ENCODE peak calls at places on chromosomes 3 and 15, in eight cellular contexts. One of them, this sample, is unnamed.

GRCh38 chr15:90979582-90979981 is 14.8 kb downstream of the PRC1 start:
- DNase-seq in lung: no peak
- DNase-seq in breast epithelium: no peak
- DNase-seq in GM23248: peak; percentile 22
- DNase-seq in AG10803: no peak
- DNase-seq in IMR-90: peak; percentile 12
- DNase-seq in HAP-1: no peak
- DNase-seq in mammary epithelial cell: no peak
- DNase-seq in this sample: no peak

GRCh38 chr3:4720316-4721075 is 227.3 kb downstream of the ITPR1 start:
- DNase-seq in lung: peak; percentile 62
- DNase-seq in breast epithelium: peak; percentile 71
- DNase-seq in GM23248: peak; percentile 84
- DNase-seq in AG10803: peak; percentile 91
- DNase-seq in IMR-90: peak; percentile 71
- DNase-seq in HAP-1: peak; percentile 42
- DNase-seq in mammary epithelial cell: peak; percentile 70
- DNase-seq in this sample: no peak

GRCh38 chr3:153247331-153248311 is 85.6 kb downstream of the RAP2B start:
- DNase-seq in lung: no peak
- DNase-seq in breast epithelium: no peak
- DNase-seq in GM23248: peak; percentile 32
- DNase-seq in AG10803: no peak
- DNase-seq in IMR-90: no peak
- DNase-seq in HAP-1: no peak
- DNase-seq in mammary epithelial cell: no peak
- DNase-seq in this sample: no peak

GRCh38 chr3:153209596-153209995 is 47.6 kb downstream of the RAP2B start:
- DNase-seq in lung: peak; percentile 40
- DNase-seq in breast epithelium: no peak
- DNase-seq in GM23248: peak; percentile 88
- DNase-seq in AG10803: peak; percentile 71
- DNase-seq in IMR-90: peak; percentile 78
- DNase-seq in HAP-1: peak; percentile 25
- DNase-seq in mammary epithelial cell: peak; percentile 75
- DNase-seq in this sample: no peak

GRCh38 chr3:5190147-5190791 is 2.8 kb downstream of the EDEM1 start:
- DNase-seq in lung: no peak
- DNase-seq in breast epithelium: no peak
- DNase-seq in GM23248: no peak
- DNase-seq in AG10803: no peak
- DNase-seq in IMR-90: no peak
- DNase-seq in HAP-1: no peak
- DNase-seq in mammary epithelial cell: no peak
- DNase-seq in this sample: no peak

GRCh38 chr15:48336940-48337339 is 5.7 kb downstream of the DUT start:
- DNase-seq in lung: no peak
- DNase-seq in breast epithelium: no peak
- DNase-seq in GM23248: peak; percentile 30
- DNase-seq in AG10803: peak; percentile 12
- DNase-seq in IMR-90: peak; percentile 11
- DNase-seq in HAP-1: peak; percentile 11
- DNase-seq in mammary epithelial cell: no peak
- DNase-seq in this sample: no peak

GRCh38 chr15:31081568-31082250 is 19.8 kb downstream of the TRPM1 start:
- DNase-seq in lung: no peak
- DNase-seq in breast epithelium: no peak
- DNase-seq in GM23248: peak; percentile 32
- DNase-seq in AG10803: no peak
- DNase-seq in IMR-90: no peak
- DNase-seq in HAP-1: no peak
- DNase-seq in mammary epithelial cell: no peak
- DNase-seq in this sample: no peak

GRCh38 chr3:14915636-14916222 is 31.7 kb upstream of the NR2C2 start:
- DNase-seq in lung: no peak
- DNase-seq in breast epithelium: no peak
- DNase-seq in GM23248: peak; percentile 11
- DNase-seq in AG10803: no peak
- DNase-seq in IMR-90: no peak
- DNase-seq in HAP-1: no peak
- DNase-seq in mammary epithelial cell: no peak
- DNase-seq in this sample: no peak

GRCh38 chr3:170806676-170807075 is 63.3 kb downstream of the RPL22L1 start:
- DNase-seq in lung: no peak
- DNase-seq in breast epithelium: no peak
- DNase-seq in GM23248: no peak
- DNase-seq in AG10803: no peak
- DNase-seq in IMR-90: no peak
- DNase-seq in HAP-1: peak; percentile 52
- DNase-seq in mammary epithelial cell: peak; percentile 54
- DNase-seq in this sample: no peak

GRCh38 chr3:120093923-120094775 is at the start of gene GSK3B:
- DNase-seq in lung: peak; percentile 77
- DNase-seq in breast epithelium: peak; percentile 74
- DNase-seq in GM23248: peak; percentile 88
- DNase-seq in AG10803: no peak
- DNase-seq in IMR-90: no peak
- DNase-seq in HAP-1: peak; percentile 83
- DNase-seq in mammary epithelial cell: peak; percentile 86
- DNase-seq in this sample: no peak

GRCh38 chr3:12582730-12583129 is 25.8 kb downstream of the MKRN2 start:
- DNase-seq in lung: no peak
- DNase-seq in breast epithelium: no peak
- DNase-seq in GM23248: no peak
- DNase-seq in AG10803: no peak
- DNase-seq in IMR-90: no peak
- DNase-seq in HAP-1: no peak
- DNase-seq in mammary epithelial cell: no peak
- DNase-seq in this sample: no peak

GRCh38 chr15:58357529-58358476 is 74.0 kb upstream of the LIPC start:
- DNase-seq in lung: no peak
- DNase-seq in breast epithelium: no peak
- DNase-seq in GM23248: peak; percentile 29
- DNase-seq in AG10803: no peak
- DNase-seq in IMR-90: peak; percentile 76
- DNase-seq in HAP-1: no peak
- DNase-seq in mammary epithelial cell: no peak
- DNase-seq in this sample: no peak

GRCh38 chr3:4413467-4413866 is 53.6 kb downstream of the SUMF1 start:
- DNase-seq in lung: no peak
- DNase-seq in breast epithelium: no peak
- DNase-seq in GM23248: peak; percentile 50
- DNase-seq in AG10803: peak; percentile 8
- DNase-seq in IMR-90: no peak
- DNase-seq in HAP-1: no peak
- DNase-seq in mammary epithelial cell: peak; percentile 70
- DNase-seq in this sample: no peak

GRCh38 chr3:127780536-127781400 is 41.5 kb downstream of the MGLL start:
- DNase-seq in lung: no peak
- DNase-seq in breast epithelium: no peak
- DNase-seq in GM23248: peak; percentile 39
- DNase-seq in AG10803: peak; percentile 50
- DNase-seq in IMR-90: no peak
- DNase-seq in HAP-1: no peak
- DNase-seq in mammary epithelial cell: no peak
- DNase-seq in this sample: no peak

GRCh38 chr15:88749699-88750098 is 53.5 kb upstream of the ACAN start:
- DNase-seq in lung: no peak
- DNase-seq in breast epithelium: no peak
- DNase-seq in GM23248: no peak
- DNase-seq in AG10803: no peak
- DNase-seq in IMR-90: no peak
- DNase-seq in HAP-1: no peak
- DNase-seq in mammary epithelial cell: no peak
- DNase-seq in this sample: no peak

GRCh38 chr15:39140060-39140604 is 440.7 kb upstream of the THBS1 start:
- DNase-seq in lung: no peak
- DNase-seq in breast epithelium: no peak
- DNase-seq in GM23248: peak; percentile 84
- DNase-seq in AG10803: peak; percentile 95
- DNase-seq in IMR-90: peak; percentile 98
- DNase-seq in HAP-1: no peak
- DNase-seq in mammary epithelial cell: peak; percentile 71
- DNase-seq in this sample: peak; percentile 95

GRCh38 chr3:4495294-4496110 is 2.4 kb downstream of the ITPR1 start:
- DNase-seq in lung: no peak
- DNase-seq in breast epithelium: no peak
- DNase-seq in GM23248: no peak
- DNase-seq in AG10803: no peak
- DNase-seq in IMR-90: no peak
- DNase-seq in HAP-1: no peak
- DNase-seq in mammary epithelial cell: no peak
- DNase-seq in this sample: no peak

GRCh38 chr15:42465520-42466259 is 25.3 kb downstream of the ZNF106 start:
- DNase-seq in lung: no peak
- DNase-seq in breast epithelium: no peak
- DNase-seq in GM23248: no peak
- DNase-seq in AG10803: no peak
- DNase-seq in IMR-90: no peak
- DNase-seq in HAP-1: no peak
- DNase-seq in mammary epithelial cell: no peak
- DNase-seq in this sample: no peak

GRCh38 chr15:69164807-69165636 is 4.6 kb downstream of the GLCE start:
- DNase-seq in lung: no peak
- DNase-seq in breast epithelium: no peak
- DNase-seq in GM23248: peak; percentile 44
- DNase-seq in AG10803: no peak
- DNase-seq in IMR-90: peak; percentile 88
- DNase-seq in HAP-1: no peak
- DNase-seq in mammary epithelial cell: no peak
- DNase-seq in this sample: peak; percentile 41
- H3K4me3 ChIP-seq in lung: no peak overlapping the region
- H3K4me3 ChIP-seq in breast epithelium: no peak overlapping the region
- H3K4me3 ChIP-seq in GM23248: no peak overlapping the region
- H3K4me3 ChIP-seq in AG10803: no peak overlapping the region
- H3K4me3 ChIP-seq in IMR-90: no peak overlapping the region
- H3K4me3 ChIP-seq in HAP-1: no peak overlapping the region
- H3K4me3 ChIP-seq in mammary epithelial cell: no peak overlapping the region
- H3K4me3 ChIP-seq in this sample: no peak overlapping the region

DNA sequence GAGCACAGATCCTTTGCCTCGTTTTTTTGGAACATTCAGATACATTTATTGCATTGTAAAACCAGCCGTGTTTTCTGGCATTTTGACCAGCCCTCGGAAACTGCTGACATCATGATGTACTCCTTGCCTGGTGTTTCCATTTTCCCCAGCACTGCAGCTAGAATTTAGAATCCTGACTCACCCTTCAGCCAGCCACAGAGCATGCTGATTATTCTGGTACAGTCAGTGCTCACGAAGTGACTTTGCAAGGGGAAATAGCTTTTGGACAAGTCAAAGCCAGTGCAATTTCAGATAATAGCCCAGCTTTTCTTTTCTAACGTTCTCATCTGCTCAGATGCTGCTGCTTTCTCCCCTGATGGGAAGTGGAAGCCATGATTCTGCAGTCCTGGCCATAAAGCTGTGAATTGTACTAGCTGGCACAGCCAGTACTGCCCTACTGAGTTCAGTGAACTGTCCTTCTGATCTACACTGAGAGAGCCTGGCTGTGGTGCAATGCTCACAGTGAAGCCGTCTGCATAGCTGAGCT is 12.1 kb upstream of the CNBP start:
- DNase-seq in lung: peak; percentile 48
- DNase-seq in breast epithelium: no peak
- DNase-seq in GM23248: peak; percentile 97
- DNase-seq in AG10803: peak; percentile 95
- DNase-seq in IMR-90: peak; percentile 96
- DNase-seq in HAP-1: no peak
- DNase-seq in mammary epithelial cell: peak; percentile 89
- DNase-seq in this sample: peak; percentile 81
- H3K4me3 ChIP-seq in lung: no peak overlapping the region
- H3K4me3 ChIP-seq in breast epithelium: no peak overlapping the region
- H3K4me3 ChIP-seq in GM23248: peak overlapping the region; percentile 56
- H3K4me3 ChIP-seq in AG10803: peak overlapping the region; percentile 39
- H3K4me3 ChIP-seq in IMR-90: peak overlapping the region; percentile 41
- H3K4me3 ChIP-seq in HAP-1: no peak overlapping the region
- H3K4me3 ChIP-seq in mammary epithelial cell: no peak overlapping the region
- H3K4me3 ChIP-seq in this sample: peak overlapping the region; percentile 33

GRCh38 chr3:48682786-48683185 is 2.9 kb downstream of the NCKIPSD start:
- DNase-seq in lung: no peak
- DNase-seq in breast epithelium: no peak
- DNase-seq in GM23248: no peak
- DNase-seq in AG10803: no peak
- DNase-seq in IMR-90: no peak
- DNase-seq in HAP-1: no peak
- DNase-seq in mammary epithelial cell: no peak
- DNase-seq in this sample: no peak
- H3K4me3 ChIP-seq in lung: no peak overlapping the region
- H3K4me3 ChIP-seq in breast epithelium: no peak overlapping the region
- H3K4me3 ChIP-seq in GM23248: no peak overlapping the region
- H3K4me3 ChIP-seq in AG10803: no peak overlapping the region
- H3K4me3 ChIP-seq in IMR-90: no peak overlapping the region
- H3K4me3 ChIP-seq in HAP-1: no peak overlapping the region
- H3K4me3 ChIP-seq in mammary epithelial cell: no peak overlapping the region
- H3K4me3 ChIP-seq in this sample: peak overlapping the region; percentile 94

GRCh38 chr3:186057594-186057993 is 51.3 kb downstream of the ETV5 start:
- DNase-seq in lung: no peak
- DNase-seq in breast epithelium: no peak
- DNase-seq in GM23248: peak; percentile 82
- DNase-seq in AG10803: peak; percentile 87
- DNase-seq in IMR-90: peak; percentile 97
- DNase-seq in HAP-1: no peak
- DNase-seq in mammary epithelial cell: peak; percentile 43
- DNase-seq in this sample: peak; percentile 90

GRCh38 chr3:186058225-186058624 is 50.7 kb downstream of the ETV5 start:
- DNase-seq in lung: no peak
- DNase-seq in breast epithelium: no peak
- DNase-seq in GM23248: no peak
- DNase-seq in AG10803: no peak
- DNase-seq in IMR-90: no peak
- DNase-seq in HAP-1: no peak
- DNase-seq in mammary epithelial cell: no peak
- DNase-seq in this sample: no peak

GRCh38 chr3:186060222-186060621 is 48.7 kb downstream of the ETV5 start:
- DNase-seq in lung: no peak
- DNase-seq in breast epithelium: no peak
- DNase-seq in GM23248: no peak
- DNase-seq in AG10803: no peak
- DNase-seq in IMR-90: no peak
- DNase-seq in HAP-1: no peak
- DNase-seq in mammary epithelial cell: no peak
- DNase-seq in this sample: no peak

GRCh38 chr3:186054481-186055399 is 54.1 kb downstream of the ETV5 start:
- DNase-seq in lung: no peak
- DNase-seq in breast epithelium: no peak
- DNase-seq in GM23248: no peak
- DNase-seq in AG10803: no peak
- DNase-seq in IMR-90: no peak
- DNase-seq in HAP-1: no peak
- DNase-seq in mammary epithelial cell: no peak
- DNase-seq in this sample: no peak

DNA sequence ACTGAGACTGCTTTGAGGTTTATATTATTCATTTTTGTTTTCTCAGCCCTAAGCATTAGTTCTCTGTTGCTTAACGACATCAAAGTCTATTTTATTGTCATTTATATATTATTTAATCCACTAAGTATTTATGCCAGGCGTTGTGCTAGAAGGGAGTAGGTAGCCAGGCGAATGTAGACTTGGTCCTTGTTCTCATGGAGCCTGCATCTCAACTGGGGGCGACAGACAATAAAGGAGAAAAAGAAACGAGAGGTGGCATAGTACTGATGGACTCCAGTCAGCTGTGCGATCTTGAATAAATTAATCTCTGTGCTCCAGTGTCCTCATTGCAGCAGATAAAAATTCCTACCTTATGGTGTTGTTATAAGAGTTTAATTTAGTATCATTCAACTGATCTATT is 49.7 kb downstream of the ETV5 start:
- DNase-seq in lung: no peak
- DNase-seq in breast epithelium: no peak
- DNase-seq in GM23248: no peak
- DNase-seq in AG10803: no peak
- DNase-seq in IMR-90: no peak
- DNase-seq in HAP-1: no peak
- DNase-seq in mammary epithelial cell: no peak
- DNase-seq in this sample: no peak
- H3K4me3 ChIP-seq in lung: no peak overlapping the region
- H3K4me3 ChIP-seq in breast epithelium: no peak overlapping the region
- H3K4me3 ChIP-seq in GM23248: no peak overlapping the region
- H3K4me3 ChIP-seq in AG10803: no peak overlapping the region
- H3K4me3 ChIP-seq in IMR-90: no peak overlapping the region
- H3K4me3 ChIP-seq in HAP-1: no peak overlapping the region
- H3K4me3 ChIP-seq in mammary epithelial cell: no peak overlapping the region
- H3K4me3 ChIP-seq in this sample: no peak overlapping the region

This sample was measured in AG04450.